ENCODE peak calls at places on chromosomes 12 and 14, in seven cellular contexts. One of them, this sample, is unnamed.

GRCh38 chr12:65595016-65595560 is 229.2 kb upstream of the HMGA2 start:
- DNase-seq in fibroblast of the aortic adventitia: no peak
- DNase-seq in left lung: no peak
- DNase-seq in mucosa of descending colon: no peak
- DNase-seq in WTC11: peak; percentile 24
- DNase-seq in nephron progenitor cell: no peak
- DNase-seq in lung: no peak
- DNase-seq in this sample: no peak

GRCh38 chr14:85607571-85608219 is 77.8 kb downstream of the FLRT2 start:
- DNase-seq in lung: no peak
- DNase-seq in left lung: no peak
- DNase-seq in WTC11: no peak
- DNase-seq in fibroblast of the aortic adventitia: peak; percentile 80
- DNase-seq in nephron progenitor cell: no peak
- DNase-seq in mucosa of descending colon: no peak
- DNase-seq in this sample: no peak

GRCh38 chr12:7114008-7114407 is 5.0 kb upstream of the C1RL start:
- DNase-seq in left lung: no peak
- DNase-seq in nephron progenitor cell: no peak
- DNase-seq in fibroblast of the aortic adventitia: no peak
- DNase-seq in lung: no peak
- DNase-seq in WTC11: no peak
- DNase-seq in mucosa of descending colon: no peak
- DNase-seq in this sample: no peak

GRCh38 chr14:68621400-68622365 is 171.2 kb downstream of the ZFP36L1 start:
- DNase-seq in fibroblast of the aortic adventitia: peak; percentile 80
- DNase-seq in lung: no peak
- DNase-seq in mucosa of descending colon: no peak
- DNase-seq in left lung: no peak
- DNase-seq in nephron progenitor cell: no peak
- DNase-seq in WTC11: no peak
- DNase-seq in this sample: no peak

GRCh38 chr14:54398028-54398368 is 1.2 kb downstream of the CDKN3 start:
- DNase-seq in mucosa of descending colon: no peak
- DNase-seq in lung: no peak
- DNase-seq in nephron progenitor cell: no peak
- DNase-seq in left lung: no peak
- DNase-seq in fibroblast of the aortic adventitia: no peak
- DNase-seq in WTC11: no peak
- DNase-seq in this sample: no peak

GRCh38 chr14:51564986-51565604 is 86.6 kb upstream of the FRMD6 start:
- DNase-seq in lung: no peak
- DNase-seq in WTC11: no peak
- DNase-seq in fibroblast of the aortic adventitia: no peak
- DNase-seq in mucosa of descending colon: peak; percentile 23
- DNase-seq in nephron progenitor cell: no peak
- DNase-seq in left lung: no peak
- DNase-seq in this sample: no peak

GRCh38 chr12:47901285-47902093 is 3.3 kb downstream of the VDR start:
- DNase-seq in WTC11: no peak
- DNase-seq in nephron progenitor cell: no peak
- DNase-seq in mucosa of descending colon: peak; percentile 59
- DNase-seq in fibroblast of the aortic adventitia: no peak
- DNase-seq in left lung: no peak
- DNase-seq in lung: no peak
- DNase-seq in this sample: no peak

GRCh38 chr12:23760495-23760894 is 189.0 kb downstream of the SOX5 start:
- DNase-seq in fibroblast of the aortic adventitia: peak; percentile 53
- DNase-seq in mucosa of descending colon: no peak
- DNase-seq in left lung: no peak
- DNase-seq in WTC11: peak; percentile 37
- DNase-seq in lung: no peak
- DNase-seq in nephron progenitor cell: no peak
- DNase-seq in this sample: no peak

GRCh38 chr12:51247523-51248206 is 9.0 kb downstream of the DAZAP2 start:
- DNase-seq in fibroblast of the aortic adventitia: no peak
- DNase-seq in lung: no peak
- DNase-seq in mucosa of descending colon: no peak
- DNase-seq in WTC11: peak; percentile 23
- DNase-seq in nephron progenitor cell: no peak
- DNase-seq in left lung: no peak
- DNase-seq in this sample: no peak

GRCh38 chr14:91745329-91745728 is 13.4 kb upstream of the CATSPERB start:
- DNase-seq in nephron progenitor cell: no peak
- DNase-seq in WTC11: no peak
- DNase-seq in mucosa of descending colon: no peak
- DNase-seq in lung: no peak
- DNase-seq in fibroblast of the aortic adventitia: no peak
- DNase-seq in left lung: no peak
- DNase-seq in this sample: no peak

GRCh38 chr14:58055497-58055896 is 96.5 kb downstream of the ARMH4 start:
- DNase-seq in fibroblast of the aortic adventitia: no peak
- DNase-seq in mucosa of descending colon: no peak
- DNase-seq in left lung: no peak
- DNase-seq in WTC11: no peak
- DNase-seq in lung: no peak
- DNase-seq in nephron progenitor cell: no peak
- DNase-seq in this sample: no peak

GRCh38 chr14:52011557-52011956 is 22.2 kb downstream of the RTRAF start:
- DNase-seq in left lung: no peak
- DNase-seq in lung: no peak
- DNase-seq in fibroblast of the aortic adventitia: no peak
- DNase-seq in nephron progenitor cell: no peak
- DNase-seq in WTC11: no peak
- DNase-seq in mucosa of descending colon: no peak
- DNase-seq in this sample: no peak

GRCh38 chr12:131370791-131371579 is 339.9 kb upstream of the SFSWAP start:
- DNase-seq in WTC11: no peak
- DNase-seq in left lung: peak; percentile 35
- DNase-seq in fibroblast of the aortic adventitia: no peak
- DNase-seq in nephron progenitor cell: no peak
- DNase-seq in mucosa of descending colon: no peak
- DNase-seq in lung: no peak
- DNase-seq in this sample: no peak

GRCh38 chr14:71290960-71291466 is 383.8 kb downstream of the PCNX1 start:
- DNase-seq in fibroblast of the aortic adventitia: peak; percentile 89
- DNase-seq in WTC11: no peak
- DNase-seq in mucosa of descending colon: no peak
- DNase-seq in left lung: no peak
- DNase-seq in nephron progenitor cell: no peak
- DNase-seq in lung: no peak
- DNase-seq in this sample: no peak

GRCh38 chr14:76576047-76576741 is 185.1 kb upstream of the VASH1 start:
- DNase-seq in nephron progenitor cell: no peak
- DNase-seq in mucosa of descending colon: no peak
- DNase-seq in WTC11: no peak
- DNase-seq in fibroblast of the aortic adventitia: peak; percentile 6
- DNase-seq in lung: no peak
- DNase-seq in left lung: no peak
- DNase-seq in this sample: no peak

GRCh38 chr12:11621797-11622423 is 27.6 kb upstream of the ETV6 start:
- DNase-seq in lung: no peak
- DNase-seq in WTC11: no peak
- DNase-seq in mucosa of descending colon: peak; percentile 21
- DNase-seq in left lung: no peak
- DNase-seq in nephron progenitor cell: no peak
- DNase-seq in fibroblast of the aortic adventitia: no peak
- DNase-seq in this sample: no peak

GRCh38 chr12:128007250-128007649 is 259.7 kb upstream of the TMEM132C start:
- DNase-seq in fibroblast of the aortic adventitia: no peak
- DNase-seq in mucosa of descending colon: no peak
- DNase-seq in left lung: no peak
- DNase-seq in lung: no peak
- DNase-seq in WTC11: no peak
- DNase-seq in nephron progenitor cell: no peak
- DNase-seq in this sample: no peak

GRCh38 chr12:50062733-50063452 is 5.5 kb downstream of the ASIC1 start:
- DNase-seq in fibroblast of the aortic adventitia: no peak
- DNase-seq in nephron progenitor cell: no peak
- DNase-seq in WTC11: no peak
- DNase-seq in left lung: no peak
- DNase-seq in mucosa of descending colon: no peak
- DNase-seq in lung: no peak
- DNase-seq in this sample: no peak

GRCh38 chr14:76509291-76509690 is 133.4 kb downstream of the ESRRB start:
- DNase-seq in nephron progenitor cell: no peak
- DNase-seq in WTC11: no peak
- DNase-seq in lung: no peak
- DNase-seq in fibroblast of the aortic adventitia: no peak
- DNase-seq in left lung: no peak
- DNase-seq in mucosa of descending colon: no peak
- DNase-seq in this sample: no peak

GRCh38 chr12:82746668-82747067 is 60.0 kb downstream of the TMTC2 start:
- DNase-seq in lung: no peak
- DNase-seq in nephron progenitor cell: no peak
- DNase-seq in left lung: no peak
- DNase-seq in fibroblast of the aortic adventitia: no peak
- DNase-seq in WTC11: no peak
- DNase-seq in mucosa of descending colon: peak; percentile 4
- DNase-seq in this sample: no peak

GRCh38 chr12:94262228-94263010 is 114.0 kb downstream of the PLXNC1 start:
- DNase-seq in mucosa of descending colon: peak; percentile 77
- DNase-seq in left lung: peak; percentile 90
- DNase-seq in lung: peak; percentile 95
- DNase-seq in WTC11: no peak
- DNase-seq in nephron progenitor cell: no peak
- DNase-seq in fibroblast of the aortic adventitia: peak; percentile 99
- DNase-seq in this sample: no peak

GRCh38 chr12:104895405-104895804 is 62.7 kb downstream of the SLC41A2 start:
- DNase-seq in WTC11: no peak
- DNase-seq in mucosa of descending colon: no peak
- DNase-seq in fibroblast of the aortic adventitia: no peak
- DNase-seq in left lung: no peak
- DNase-seq in nephron progenitor cell: no peak
- DNase-seq in lung: no peak
- DNase-seq in this sample: no peak

GRCh38 chr12:63967358-63967757 is 122.9 kb downstream of the SRGAP1 start:
- DNase-seq in fibroblast of the aortic adventitia: peak; percentile 58
- DNase-seq in WTC11: no peak
- DNase-seq in left lung: no peak
- DNase-seq in nephron progenitor cell: no peak
- DNase-seq in mucosa of descending colon: no peak
- DNase-seq in lung: no peak
- DNase-seq in this sample: no peak

GRCh38 chr12:93707836-93708235 is 30.7 kb downstream of the CRADD start:
- DNase-seq in lung: no peak
- DNase-seq in mucosa of descending colon: no peak
- DNase-seq in fibroblast of the aortic adventitia: no peak
- DNase-seq in WTC11: no peak
- DNase-seq in nephron progenitor cell: no peak
- DNase-seq in left lung: no peak
- DNase-seq in this sample: no peak

GRCh38 chr12:90449611-90450010 is 505.4 kb downstream of the CCER1 start:
- DNase-seq in nephron progenitor cell: no peak
- DNase-seq in lung: no peak
- DNase-seq in fibroblast of the aortic adventitia: no peak
- DNase-seq in left lung: no peak
- DNase-seq in WTC11: no peak
- DNase-seq in mucosa of descending colon: no peak
- DNase-seq in this sample: no peak

DNA sequence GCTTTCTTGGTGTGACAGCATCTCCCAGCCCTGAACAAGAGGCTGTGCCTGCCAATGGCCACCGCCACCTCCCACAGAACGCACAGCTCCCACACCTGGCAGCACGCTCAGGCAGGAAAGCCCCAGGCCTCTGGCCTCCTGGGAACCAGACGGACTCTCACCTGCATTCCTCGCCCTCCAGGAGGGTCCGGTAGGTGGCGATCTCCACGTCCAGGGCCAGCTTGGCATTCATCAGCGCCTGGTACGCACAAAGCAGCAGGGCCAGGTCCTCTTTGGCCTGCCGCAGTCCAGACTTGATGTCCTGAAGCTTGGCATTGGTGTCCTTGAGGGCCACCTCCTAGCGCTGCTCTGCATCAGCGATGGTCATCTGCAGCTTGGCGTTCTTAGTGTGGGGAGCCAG is 12.1 kb upstream of the KRT77 start:
- DNase-seq in fibroblast of the aortic adventitia: no peak
- DNase-seq in nephron progenitor cell: peak; percentile 14
- DNase-seq in mucosa of descending colon: peak; percentile 43
- DNase-seq in lung: no peak
- DNase-seq in left lung: no peak
- DNase-seq in WTC11: peak; percentile 75
- DNase-seq in this sample: peak; percentile 41
- TF ChIP-seq CTCF in fibroblast of the aortic adventitia: no peak
- TF ChIP-seq CTCF in nephron progenitor cell: peak; percentile 12
- TF ChIP-seq CTCF in mucosa of descending colon: no peak
- TF ChIP-seq CTCF in lung: no peak
- TF ChIP-seq CTCF in left lung: peak; percentile 6
- TF ChIP-seq CTCF in WTC11: no peak
- TF ChIP-seq CTCF in this sample: peak; percentile 55

DNA sequence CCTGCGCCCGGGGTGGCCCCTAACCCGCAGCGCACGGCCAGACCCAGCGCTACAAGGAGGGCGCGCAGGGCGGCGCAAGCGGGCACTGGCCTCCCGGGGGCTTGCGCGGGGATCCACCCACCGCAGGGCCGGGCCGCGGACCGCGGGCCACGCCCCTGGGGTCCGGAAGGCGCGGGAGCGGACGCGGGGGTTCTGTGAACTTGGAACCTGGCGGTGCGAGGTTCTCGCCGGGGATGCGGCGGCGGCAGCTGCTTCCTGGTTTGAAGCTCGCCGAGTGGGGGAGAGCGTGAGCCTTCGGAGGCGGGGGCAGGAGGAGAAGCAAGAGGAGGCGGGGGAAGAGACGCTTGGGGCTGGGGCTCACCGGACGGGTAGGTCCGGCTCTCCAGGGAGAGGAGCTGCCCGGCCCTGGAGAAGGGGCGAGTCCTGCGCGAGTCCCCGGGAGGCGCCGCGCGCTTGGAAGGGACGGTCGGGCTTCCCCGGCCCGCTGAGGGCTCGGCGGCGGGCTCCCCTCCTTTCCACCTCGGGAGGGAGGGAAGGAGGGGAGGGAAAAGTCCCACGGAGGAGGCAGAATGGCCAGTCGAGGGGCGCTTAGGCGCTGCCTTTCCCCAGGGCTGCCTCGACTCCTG is at the start of gene PRKCH:
- DNase-seq in nephron progenitor cell: peak; percentile 73
- DNase-seq in lung: peak; percentile 87
- DNase-seq in mucosa of descending colon: peak; percentile 81
- DNase-seq in WTC11: peak; percentile 73
- DNase-seq in fibroblast of the aortic adventitia: peak; percentile 11
- DNase-seq in left lung: peak; percentile 94
- DNase-seq in this sample: peak; percentile 58
- TF ChIP-seq CTCF in nephron progenitor cell: no peak
- TF ChIP-seq CTCF in lung: no peak
- TF ChIP-seq CTCF in mucosa of descending colon: no peak
- TF ChIP-seq CTCF in WTC11: no peak
- TF ChIP-seq CTCF in fibroblast of the aortic adventitia: no peak
- TF ChIP-seq CTCF in left lung: no peak
- TF ChIP-seq CTCF in this sample: peak; percentile 35

GRCh38 chr12:54036620-54037359 is 3.9 kb downstream of the HOXC5 start:
- DNase-seq in left lung: no peak
- DNase-seq in lung: no peak
- DNase-seq in fibroblast of the aortic adventitia: no peak
- DNase-seq in mucosa of descending colon: no peak
- DNase-seq in WTC11: no peak
- DNase-seq in nephron progenitor cell: peak; percentile 34
- DNase-seq in this sample: no peak
- TF ChIP-seq CTCF in left lung: no peak
- TF ChIP-seq CTCF in lung: no peak
- TF ChIP-seq CTCF in fibroblast of the aortic adventitia: peak; percentile 20
- TF ChIP-seq CTCF in mucosa of descending colon: no peak
- TF ChIP-seq CTCF in WTC11: no peak
- TF ChIP-seq CTCF in nephron progenitor cell: no peak
- TF ChIP-seq CTCF in this sample: no peak

GRCh38 chr12:116594325-116595038 is 35.3 kb downstream of the MAP1LC3B2 start:
- DNase-seq in fibroblast of the aortic adventitia: no peak
- DNase-seq in nephron progenitor cell: no peak
- DNase-seq in left lung: peak; percentile 91
- DNase-seq in lung: peak; percentile 38
- DNase-seq in WTC11: no peak
- DNase-seq in mucosa of descending colon: peak; percentile 32
- DNase-seq in this sample: no peak
- TF ChIP-seq CTCF in fibroblast of the aortic adventitia: no peak
- TF ChIP-seq CTCF in nephron progenitor cell: no peak
- TF ChIP-seq CTCF in left lung: no peak
- TF ChIP-seq CTCF in lung: no peak
- TF ChIP-seq CTCF in WTC11: no peak
- TF ChIP-seq CTCF in mucosa of descending colon: no peak
- TF ChIP-seq CTCF in this sample: no peak